ENCODE peak calls at places on chromosomes 4 and X, in six cellular contexts. One of them, this sample, is unnamed.

GRCh38 chrX:132618810-132619209 is 130.0 kb upstream of the MBNL3 start:
- DNase-seq in type B pancreatic cell: no peak
- DNase-seq in GF-D8: no peak
- DNase-seq in stimulated activated CD8-positive, alpha-beta memory T cell treated with anti-CD3 and anti-CD28 coated beads, Interleukin-15, amount 100 ng/mL, for 4 hours: no peak
- DNase-seq in neuronal stem cell: no peak
- DNase-seq in GM23248: no peak
- DNase-seq in this sample: no peak

GRCh38 chr4:10013722-10014121 is 7.6 kb downstream of the SLC2A9 start:
- DNase-seq in neuronal stem cell: no peak
- DNase-seq in type B pancreatic cell: no peak
- DNase-seq in GF-D8: no peak
- DNase-seq in stimulated activated CD8-positive, alpha-beta memory T cell treated with anti-CD3 and anti-CD28 coated beads, Interleukin-15, amount 100 ng/mL, for 4 hours: no peak
- DNase-seq in GM23248: peak
- DNase-seq in this sample: peak

GRCh38 chr4:54664400-54664799 is 6.6 kb downstream of the KIT start:
- DNase-seq in GM23248: no peak
- DNase-seq in stimulated activated CD8-positive, alpha-beta memory T cell treated with anti-CD3 and anti-CD28 coated beads, Interleukin-15, amount 100 ng/mL, for 4 hours: no peak
- DNase-seq in type B pancreatic cell: no peak
- DNase-seq in neuronal stem cell: no peak
- DNase-seq in GF-D8: no peak
- DNase-seq in this sample: no peak

GRCh38 chrX:53795583-53795982 is 109.1 kb upstream of the HUWE1 start:
- DNase-seq in type B pancreatic cell: no peak
- DNase-seq in neuronal stem cell: no peak
- DNase-seq in stimulated activated CD8-positive, alpha-beta memory T cell treated with anti-CD3 and anti-CD28 coated beads, Interleukin-15, amount 100 ng/mL, for 4 hours: no peak
- DNase-seq in GF-D8: no peak
- DNase-seq in GM23248: peak
- DNase-seq in this sample: no peak

GRCh38 chrX:153647461-153648357 is 706 bp downstream of the DUSP9 start:
- DNase-seq in type B pancreatic cell: no peak
- DNase-seq in GM23248: peak
- DNase-seq in stimulated activated CD8-positive, alpha-beta memory T cell treated with anti-CD3 and anti-CD28 coated beads, Interleukin-15, amount 100 ng/mL, for 4 hours: no peak
- DNase-seq in neuronal stem cell: no peak
- DNase-seq in GF-D8: no peak
- DNase-seq in this sample: no peak

GRCh38 chr4:77196866-77197265 is 39.9 kb downstream of the CCNG2 start:
- DNase-seq in neuronal stem cell: no peak
- DNase-seq in type B pancreatic cell: no peak
- DNase-seq in stimulated activated CD8-positive, alpha-beta memory T cell treated with anti-CD3 and anti-CD28 coated beads, Interleukin-15, amount 100 ng/mL, for 4 hours: no peak
- DNase-seq in GM23248: no peak
- DNase-seq in GF-D8: no peak
- DNase-seq in this sample: no peak

GRCh38 chr4:177554966-177555574 is 112.8 kb upstream of the AGA start:
- DNase-seq in neuronal stem cell: peak
- DNase-seq in GF-D8: no peak
- DNase-seq in GM23248: peak
- DNase-seq in type B pancreatic cell: no peak
- DNase-seq in stimulated activated CD8-positive, alpha-beta memory T cell treated with anti-CD3 and anti-CD28 coated beads, Interleukin-15, amount 100 ng/mL, for 4 hours: no peak
- DNase-seq in this sample: peak

GRCh38 chr4:143294310-143294709 is 42.4 kb upstream of the GAB1 start:
- DNase-seq in GM23248: peak
- DNase-seq in neuronal stem cell: no peak
- DNase-seq in type B pancreatic cell: no peak
- DNase-seq in stimulated activated CD8-positive, alpha-beta memory T cell treated with anti-CD3 and anti-CD28 coated beads, Interleukin-15, amount 100 ng/mL, for 4 hours: no peak
- DNase-seq in GF-D8: no peak
- DNase-seq in this sample: no peak

GRCh38 chr4:91243132-91243531 is 1060.6 kb upstream of the GRID2 start:
- DNase-seq in type B pancreatic cell: no peak
- DNase-seq in GM23248: no peak
- DNase-seq in neuronal stem cell: no peak
- DNase-seq in stimulated activated CD8-positive, alpha-beta memory T cell treated with anti-CD3 and anti-CD28 coated beads, Interleukin-15, amount 100 ng/mL, for 4 hours: no peak
- DNase-seq in GF-D8: no peak
- DNase-seq in this sample: no peak

GRCh38 chr4:78622253-78622979 is 70.8 kb downstream of the ANXA3 start:
- DNase-seq in stimulated activated CD8-positive, alpha-beta memory T cell treated with anti-CD3 and anti-CD28 coated beads, Interleukin-15, amount 100 ng/mL, for 4 hours: no peak
- DNase-seq in neuronal stem cell: no peak
- DNase-seq in GM23248: peak
- DNase-seq in type B pancreatic cell: no peak
- DNase-seq in GF-D8: no peak
- DNase-seq in this sample: peak

GRCh38 chrX:1336331-1337143 is at the start of gene IL3RA:
- DNase-seq in GM23248: peak
- DNase-seq in GF-D8: peak
- DNase-seq in neuronal stem cell: no peak
- DNase-seq in stimulated activated CD8-positive, alpha-beta memory T cell treated with anti-CD3 and anti-CD28 coated beads, Interleukin-15, amount 100 ng/mL, for 4 hours: no peak
- DNase-seq in type B pancreatic cell: no peak
- DNase-seq in this sample: no peak

GRCh38 chrX:45515262-45516215 is 314.9 kb upstream of the DIPK2B start:
- DNase-seq in stimulated activated CD8-positive, alpha-beta memory T cell treated with anti-CD3 and anti-CD28 coated beads, Interleukin-15, amount 100 ng/mL, for 4 hours: no peak
- DNase-seq in neuronal stem cell: no peak
- DNase-seq in GF-D8: no peak
- DNase-seq in type B pancreatic cell: no peak
- DNase-seq in GM23248: peak
- DNase-seq in this sample: peak

GRCh38 chr4:175459571-175459970 is 352.5 kb downstream of the GPM6A start:
- DNase-seq in stimulated activated CD8-positive, alpha-beta memory T cell treated with anti-CD3 and anti-CD28 coated beads, Interleukin-15, amount 100 ng/mL, for 4 hours: no peak
- DNase-seq in GF-D8: no peak
- DNase-seq in type B pancreatic cell: no peak
- DNase-seq in GM23248: peak
- DNase-seq in neuronal stem cell: no peak
- DNase-seq in this sample: no peak

GRCh38 chr4:186829740-186830449 is 106.2 kb upstream of the FAT1 start:
- DNase-seq in GM23248: no peak
- DNase-seq in stimulated activated CD8-positive, alpha-beta memory T cell treated with anti-CD3 and anti-CD28 coated beads, Interleukin-15, amount 100 ng/mL, for 4 hours: no peak
- DNase-seq in neuronal stem cell: no peak
- DNase-seq in type B pancreatic cell: no peak
- DNase-seq in GF-D8: no peak
- DNase-seq in this sample: peak

GRCh38 chr4:116099596-116099995 is 985.8 kb downstream of the TRAM1L1 start:
- DNase-seq in type B pancreatic cell: no peak
- DNase-seq in GF-D8: no peak
- DNase-seq in neuronal stem cell: no peak
- DNase-seq in GM23248: no peak
- DNase-seq in stimulated activated CD8-positive, alpha-beta memory T cell treated with anti-CD3 and anti-CD28 coated beads, Interleukin-15, amount 100 ng/mL, for 4 hours: no peak
- DNase-seq in this sample: no peak

GRCh38 chrX:78708171-78708570 is 39.3 kb upstream of the LPAR4 start:
- DNase-seq in GF-D8: peak
- DNase-seq in neuronal stem cell: no peak
- DNase-seq in stimulated activated CD8-positive, alpha-beta memory T cell treated with anti-CD3 and anti-CD28 coated beads, Interleukin-15, amount 100 ng/mL, for 4 hours: no peak
- DNase-seq in GM23248: peak
- DNase-seq in type B pancreatic cell: no peak
- DNase-seq in this sample: peak

GRCh38 chr4:8557151-8558076 is 22.8 kb upstream of the GPR78 start:
- DNase-seq in stimulated activated CD8-positive, alpha-beta memory T cell treated with anti-CD3 and anti-CD28 coated beads, Interleukin-15, amount 100 ng/mL, for 4 hours: no peak
- DNase-seq in GM23248: no peak
- DNase-seq in type B pancreatic cell: no peak
- DNase-seq in GF-D8: no peak
- DNase-seq in neuronal stem cell: no peak
- DNase-seq in this sample: no peak

GRCh38 chr4:24557036-24558022 is 27.0 kb downstream of the DHX15 start:
- DNase-seq in type B pancreatic cell: no peak
- DNase-seq in GM23248: peak
- DNase-seq in GF-D8: no peak
- DNase-seq in stimulated activated CD8-positive, alpha-beta memory T cell treated with anti-CD3 and anti-CD28 coated beads, Interleukin-15, amount 100 ng/mL, for 4 hours: no peak
- DNase-seq in neuronal stem cell: no peak
- DNase-seq in this sample: peak

GRCh38 chrX:153456161-153456560 is 10.3 kb upstream of the TREX2 start:
- DNase-seq in stimulated activated CD8-positive, alpha-beta memory T cell treated with anti-CD3 and anti-CD28 coated beads, Interleukin-15, amount 100 ng/mL, for 4 hours: no peak
- DNase-seq in type B pancreatic cell: no peak
- DNase-seq in GM23248: no peak
- DNase-seq in GF-D8: no peak
- DNase-seq in neuronal stem cell: no peak
- DNase-seq in this sample: no peak

GRCh38 chrX:119155416-119156035 is 27.9 kb upstream of the KIAA1210 start:
- DNase-seq in GF-D8: no peak
- DNase-seq in stimulated activated CD8-positive, alpha-beta memory T cell treated with anti-CD3 and anti-CD28 coated beads, Interleukin-15, amount 100 ng/mL, for 4 hours: no peak
- DNase-seq in type B pancreatic cell: no peak
- DNase-seq in neuronal stem cell: no peak
- DNase-seq in GM23248: peak
- DNase-seq in this sample: no peak

GRCh38 chr4:87049508-87049907 is 114.7 kb downstream of the AFF1 start:
- DNase-seq in stimulated activated CD8-positive, alpha-beta memory T cell treated with anti-CD3 and anti-CD28 coated beads, Interleukin-15, amount 100 ng/mL, for 4 hours: no peak
- DNase-seq in GF-D8: no peak
- DNase-seq in GM23248: no peak
- DNase-seq in neuronal stem cell: no peak
- DNase-seq in type B pancreatic cell: no peak
- DNase-seq in this sample: no peak

GRCh38 chr4:185895351-185895750 is 83.4 kb upstream of the SORBS2 start:
- DNase-seq in stimulated activated CD8-positive, alpha-beta memory T cell treated with anti-CD3 and anti-CD28 coated beads, Interleukin-15, amount 100 ng/mL, for 4 hours: no peak
- DNase-seq in GF-D8: no peak
- DNase-seq in neuronal stem cell: no peak
- DNase-seq in GM23248: no peak
- DNase-seq in type B pancreatic cell: no peak
- DNase-seq in this sample: no peak

GRCh38 chrX:1592128-1592862 is 891 bp downstream of the AKAP17A start:
- DNase-seq in neuronal stem cell: no peak
- DNase-seq in GF-D8: peak
- DNase-seq in type B pancreatic cell: no peak
- DNase-seq in stimulated activated CD8-positive, alpha-beta memory T cell treated with anti-CD3 and anti-CD28 coated beads, Interleukin-15, amount 100 ng/mL, for 4 hours: no peak
- DNase-seq in GM23248: peak
- DNase-seq in this sample: peak

GRCh38 chr4:15982833-15983528 is 20.0 kb upstream of the FGFBP2 start:
- DNase-seq in GF-D8: no peak
- DNase-seq in type B pancreatic cell: no peak
- DNase-seq in GM23248: peak
- DNase-seq in stimulated activated CD8-positive, alpha-beta memory T cell treated with anti-CD3 and anti-CD28 coated beads, Interleukin-15, amount 100 ng/mL, for 4 hours: no peak
- DNase-seq in neuronal stem cell: no peak
- DNase-seq in this sample: no peak

GRCh38 chrX:49862093-49862492 is 17.2 kb upstream of the USP27X start:
- DNase-seq in GF-D8: no peak
- DNase-seq in stimulated activated CD8-positive, alpha-beta memory T cell treated with anti-CD3 and anti-CD28 coated beads, Interleukin-15, amount 100 ng/mL, for 4 hours: no peak
- DNase-seq in GM23248: no peak
- DNase-seq in neuronal stem cell: no peak
- DNase-seq in type B pancreatic cell: no peak
- DNase-seq in this sample: peak

GRCh38 chr4:15612136-15612535 is 43.0 kb downstream of the FBXL5 start:
- DNase-seq in neuronal stem cell: no peak
- DNase-seq in type B pancreatic cell: no peak
- DNase-seq in stimulated activated CD8-positive, alpha-beta memory T cell treated with anti-CD3 and anti-CD28 coated beads, Interleukin-15, amount 100 ng/mL, for 4 hours: no peak
- DNase-seq in GM23248: no peak
- DNase-seq in GF-D8: no peak
- DNase-seq in this sample: no peak

GRCh38 chr4:2572076-2572475 is 35.6 kb downstream of the FAM193A start:
- DNase-seq in type B pancreatic cell: no peak
- DNase-seq in stimulated activated CD8-positive, alpha-beta memory T cell treated with anti-CD3 and anti-CD28 coated beads, Interleukin-15, amount 100 ng/mL, for 4 hours: no peak
- DNase-seq in neuronal stem cell: no peak
- DNase-seq in GM23248: no peak
- DNase-seq in GF-D8: no peak
- DNase-seq in this sample: no peak

GRCh38 chrX:129748265-129748664 is 9.5 kb downstream of the XPNPEP2 start:
- DNase-seq in neuronal stem cell: no peak
- DNase-seq in GM23248: peak
- DNase-seq in type B pancreatic cell: no peak
- DNase-seq in stimulated activated CD8-positive, alpha-beta memory T cell treated with anti-CD3 and anti-CD28 coated beads, Interleukin-15, amount 100 ng/mL, for 4 hours: no peak
- DNase-seq in GF-D8: no peak
- DNase-seq in this sample: no peak

GRCh38 chr4:2077537-2078460 is 18.7 kb downstream of the NAT8L start:
- DNase-seq in stimulated activated CD8-positive, alpha-beta memory T cell treated with anti-CD3 and anti-CD28 coated beads, Interleukin-15, amount 100 ng/mL, for 4 hours: no peak
- DNase-seq in GF-D8: no peak
- DNase-seq in GM23248: no peak
- DNase-seq in type B pancreatic cell: no peak
- DNase-seq in neuronal stem cell: no peak
- DNase-seq in this sample: no peak